ENCODE peak calls at places on chromosomes 12 and 14, in nine cellular contexts. One of them, this sample, is unnamed.

GRCh38 chr14:49405291-49405690 is 180.9 kb downstream of the RPS29 start:
- DNase-seq in psoas muscle: no peak
- DNase-seq in Karpas-422: no peak
- DNase-seq in prostate gland: no peak
- DNase-seq in heart right ventricle: no peak
- DNase-seq in tibial artery: no peak
- DNase-seq in transverse colon: no peak
- DNase-seq in upper lobe of left lung: no peak
- DNase-seq in uterus: no peak
- DNase-seq in this sample: no peak

GRCh38 chr12:25702553-25702952 is 149.5 kb upstream of the LMNTD1 start:
- DNase-seq in psoas muscle: no peak
- DNase-seq in Karpas-422: no peak
- DNase-seq in prostate gland: no peak
- DNase-seq in heart right ventricle: no peak
- DNase-seq in tibial artery: no peak
- DNase-seq in transverse colon: no peak
- DNase-seq in upper lobe of left lung: no peak
- DNase-seq in uterus: no peak
- DNase-seq in this sample: no peak

GRCh38 chr12:124405151-124405550 is 110.3 kb downstream of the RFLNA start:
- DNase-seq in psoas muscle: no peak
- DNase-seq in Karpas-422: no peak
- DNase-seq in prostate gland: no peak
- DNase-seq in heart right ventricle: no peak
- DNase-seq in tibial artery: no peak
- DNase-seq in transverse colon: no peak
- DNase-seq in upper lobe of left lung: no peak
- DNase-seq in uterus: no peak
- DNase-seq in this sample: no peak

GRCh38 chr12:105783983-105784947 is 354.5 kb downstream of the NUAK1 start:
- DNase-seq in psoas muscle: no peak
- DNase-seq in Karpas-422: peak; percentile 46
- DNase-seq in prostate gland: no peak
- DNase-seq in heart right ventricle: no peak
- DNase-seq in tibial artery: no peak
- DNase-seq in transverse colon: no peak
- DNase-seq in upper lobe of left lung: no peak
- DNase-seq in uterus: no peak
- DNase-seq in this sample: no peak

GRCh38 chr14:65840118-65840751 is 427.7 kb downstream of the FUT8 start:
- DNase-seq in psoas muscle: no peak
- DNase-seq in Karpas-422: no peak
- DNase-seq in prostate gland: no peak
- DNase-seq in heart right ventricle: peak; percentile 11
- DNase-seq in tibial artery: no peak
- DNase-seq in transverse colon: no peak
- DNase-seq in upper lobe of left lung: no peak
- DNase-seq in uterus: no peak
- DNase-seq in this sample: no peak

GRCh38 chr12:64747681-64748080 is 11.5 kb downstream of the GNS start:
- DNase-seq in psoas muscle: no peak
- DNase-seq in Karpas-422: no peak
- DNase-seq in prostate gland: no peak
- DNase-seq in heart right ventricle: no peak
- DNase-seq in tibial artery: no peak
- DNase-seq in transverse colon: no peak
- DNase-seq in upper lobe of left lung: no peak
- DNase-seq in uterus: no peak
- DNase-seq in this sample: no peak

GRCh38 chr12:97386133-97386581 is 76.4 kb upstream of the RMST start:
- DNase-seq in psoas muscle: no peak
- DNase-seq in Karpas-422: no peak
- DNase-seq in prostate gland: no peak
- DNase-seq in heart right ventricle: no peak
- DNase-seq in tibial artery: no peak
- DNase-seq in transverse colon: no peak
- DNase-seq in upper lobe of left lung: no peak
- DNase-seq in uterus: no peak
- DNase-seq in this sample: no peak

GRCh38 chr14:23023500-23024152 is 11.1 kb downstream of the PSMB5 start:
- DNase-seq in psoas muscle: no peak
- DNase-seq in Karpas-422: no peak
- DNase-seq in prostate gland: no peak
- DNase-seq in heart right ventricle: no peak
- DNase-seq in tibial artery: no peak
- DNase-seq in transverse colon: no peak
- DNase-seq in upper lobe of left lung: no peak
- DNase-seq in uterus: no peak
- DNase-seq in this sample: no peak

GRCh38 chr14:95910628-95911027 is 34.0 kb downstream of the TUNAR start:
- DNase-seq in psoas muscle: no peak
- DNase-seq in Karpas-422: no peak
- DNase-seq in prostate gland: no peak
- DNase-seq in heart right ventricle: no peak
- DNase-seq in tibial artery: no peak
- DNase-seq in transverse colon: no peak
- DNase-seq in upper lobe of left lung: no peak
- DNase-seq in uterus: no peak
- DNase-seq in this sample: no peak

GRCh38 chr12:123573870-123574269 is 10.5 kb upstream of the TMED2 start:
- DNase-seq in psoas muscle: no peak
- DNase-seq in Karpas-422: no peak
- DNase-seq in prostate gland: no peak
- DNase-seq in heart right ventricle: no peak
- DNase-seq in tibial artery: no peak
- DNase-seq in transverse colon: no peak
- DNase-seq in upper lobe of left lung: no peak
- DNase-seq in uterus: no peak
- DNase-seq in this sample: no peak

GRCh38 chr14:29895591-29896043 is 32.0 kb downstream of the PRKD1 start:
- DNase-seq in psoas muscle: no peak
- DNase-seq in Karpas-422: no peak
- DNase-seq in prostate gland: no peak
- DNase-seq in heart right ventricle: no peak
- DNase-seq in tibial artery: no peak
- DNase-seq in transverse colon: no peak
- DNase-seq in upper lobe of left lung: no peak
- DNase-seq in uterus: no peak
- DNase-seq in this sample: no peak

GRCh38 chr12:57624441-57625220 is 8.4 kb downstream of the B4GALNT1 start:
- DNase-seq in psoas muscle: no peak
- DNase-seq in Karpas-422: no peak
- DNase-seq in prostate gland: no peak
- DNase-seq in heart right ventricle: no peak
- DNase-seq in tibial artery: no peak
- DNase-seq in transverse colon: no peak
- DNase-seq in upper lobe of left lung: no peak
- DNase-seq in uterus: no peak
- DNase-seq in this sample: no peak

GRCh38 chr14:91996951-91997371 is 42.9 kb downstream of the TRIP11 start:
- DNase-seq in psoas muscle: no peak
- DNase-seq in Karpas-422: peak; percentile 94
- DNase-seq in prostate gland: no peak
- DNase-seq in heart right ventricle: no peak
- DNase-seq in tibial artery: no peak
- DNase-seq in transverse colon: no peak
- DNase-seq in upper lobe of left lung: no peak
- DNase-seq in uterus: no peak
- DNase-seq in this sample: peak; percentile 91

GRCh38 chr12:2646341-2646740 is 148.4 kb upstream of the FKBP4 start:
- DNase-seq in psoas muscle: no peak
- DNase-seq in Karpas-422: no peak
- DNase-seq in prostate gland: no peak
- DNase-seq in heart right ventricle: no peak
- DNase-seq in tibial artery: peak; percentile 33
- DNase-seq in transverse colon: peak; percentile 2
- DNase-seq in upper lobe of left lung: no peak
- DNase-seq in uterus: no peak
- DNase-seq in this sample: no peak

GRCh38 chr12:88416155-88416554 is 164.1 kb downstream of the KITLG start:
- DNase-seq in psoas muscle: no peak
- DNase-seq in Karpas-422: no peak
- DNase-seq in prostate gland: no peak
- DNase-seq in heart right ventricle: no peak
- DNase-seq in tibial artery: no peak
- DNase-seq in transverse colon: no peak
- DNase-seq in upper lobe of left lung: no peak
- DNase-seq in uterus: no peak
- DNase-seq in this sample: no peak

GRCh38 chr14:87971010-87971409 is 22.0 kb downstream of the GALC start:
- DNase-seq in psoas muscle: no peak
- DNase-seq in Karpas-422: no peak
- DNase-seq in prostate gland: no peak
- DNase-seq in heart right ventricle: no peak
- DNase-seq in tibial artery: no peak
- DNase-seq in transverse colon: no peak
- DNase-seq in upper lobe of left lung: no peak
- DNase-seq in uterus: no peak
- DNase-seq in this sample: no peak

GRCh38 chr12:20444595-20445170 is 76.3 kb downstream of the PDE3A start:
- DNase-seq in psoas muscle: no peak
- DNase-seq in Karpas-422: no peak
- DNase-seq in prostate gland: no peak
- DNase-seq in heart right ventricle: no peak
- DNase-seq in tibial artery: no peak
- DNase-seq in transverse colon: no peak
- DNase-seq in upper lobe of left lung: no peak
- DNase-seq in uterus: no peak
- DNase-seq in this sample: no peak

GRCh38 chr12:2879853-2880252 is 2.8 kb downstream of the RHNO1 start:
- DNase-seq in psoas muscle: no peak
- DNase-seq in Karpas-422: no peak
- DNase-seq in prostate gland: no peak
- DNase-seq in heart right ventricle: no peak
- DNase-seq in tibial artery: no peak
- DNase-seq in transverse colon: no peak
- DNase-seq in upper lobe of left lung: no peak
- DNase-seq in uterus: no peak
- DNase-seq in this sample: no peak

GRCh38 chr14:96806836-96807235 is 9.7 kb downstream of the VRK1 start:
- DNase-seq in psoas muscle: no peak
- DNase-seq in Karpas-422: no peak
- DNase-seq in prostate gland: no peak
- DNase-seq in heart right ventricle: no peak
- DNase-seq in tibial artery: no peak
- DNase-seq in transverse colon: no peak
- DNase-seq in upper lobe of left lung: no peak
- DNase-seq in uterus: no peak
- DNase-seq in this sample: no peak

GRCh38 chr14:90453401-90453951 is 56.6 kb downstream of the CALM1 start:
- DNase-seq in psoas muscle: no peak
- DNase-seq in Karpas-422: no peak
- DNase-seq in prostate gland: no peak
- DNase-seq in heart right ventricle: peak; percentile 71
- DNase-seq in tibial artery: no peak
- DNase-seq in transverse colon: no peak
- DNase-seq in upper lobe of left lung: peak; percentile 81
- DNase-seq in uterus: no peak
- DNase-seq in this sample: no peak
- H3K4me3 ChIP-seq in psoas muscle: no peak overlapping the region
- H3K4me3 ChIP-seq in Karpas-422: no peak overlapping the region
- H3K4me3 ChIP-seq in prostate gland: no peak overlapping the region
- H3K4me3 ChIP-seq in heart right ventricle: peak overlapping the region; percentile 46
- H3K4me3 ChIP-seq in tibial artery: no peak overlapping the region
- H3K4me3 ChIP-seq in transverse colon: no peak overlapping the region
- H3K4me3 ChIP-seq in upper lobe of left lung: no peak overlapping the region
- H3K4me3 ChIP-seq in uterus: no peak overlapping the region
- H3K4me3 ChIP-seq in this sample: no peak overlapping the region

GRCh38 chr14:51703787-51704186 is 52.1 kb downstream of the FRMD6 start:
- DNase-seq in psoas muscle: no peak
- DNase-seq in Karpas-422: no peak
- DNase-seq in prostate gland: no peak
- DNase-seq in heart right ventricle: no peak
- DNase-seq in tibial artery: no peak
- DNase-seq in transverse colon: no peak
- DNase-seq in upper lobe of left lung: no peak
- DNase-seq in uterus: no peak
- DNase-seq in this sample: no peak
- H3K4me1 ChIP-seq in psoas muscle: no peaks in the 10 kb centered on the region
- H3K4me1 ChIP-seq in Karpas-422: peaks cover 17% of the 10 kb centered on the region
- H3K4me1 ChIP-seq in prostate gland: no peaks in the 10 kb centered on the region
- H3K4me1 ChIP-seq in heart right ventricle: no peaks in the 10 kb centered on the region
- H3K4me1 ChIP-seq in tibial artery: no peaks in the 10 kb centered on the region
- H3K4me1 ChIP-seq in transverse colon: no peaks in the 10 kb centered on the region
- H3K4me1 ChIP-seq in upper lobe of left lung: no peaks in the 10 kb centered on the region
- H3K4me1 ChIP-seq in uterus: peaks cover 8% of the 10 kb centered on the region
- H3K4me1 ChIP-seq in this sample: no peaks in the 10 kb centered on the region

DNA sequence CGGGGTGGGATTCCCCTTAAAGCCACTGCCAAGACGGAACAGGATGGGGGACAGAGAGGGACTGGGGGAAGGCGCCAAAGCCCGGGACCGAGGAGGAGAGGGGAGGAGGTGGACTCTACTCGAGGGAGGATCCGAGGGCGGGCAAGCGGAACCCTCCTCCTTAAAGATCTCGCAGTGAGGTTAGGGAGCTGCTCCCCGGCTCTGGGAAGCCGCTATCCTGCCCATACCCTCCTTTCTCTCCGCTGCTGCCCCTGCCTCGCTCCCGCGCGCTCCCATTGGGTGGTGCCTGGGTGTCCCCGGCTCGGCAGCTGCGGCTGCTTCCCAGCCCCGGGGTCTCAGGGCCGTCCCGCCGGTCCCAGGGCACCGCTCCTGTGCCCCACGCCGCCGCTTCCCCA is 16.4 kb downstream of the KRT18 start:
- DNase-seq in psoas muscle: peak; percentile 29
- DNase-seq in Karpas-422: no peak
- DNase-seq in prostate gland: no peak
- DNase-seq in heart right ventricle: no peak
- DNase-seq in tibial artery: no peak
- DNase-seq in transverse colon: no peak
- DNase-seq in upper lobe of left lung: peak; percentile 76
- DNase-seq in uterus: no peak
- DNase-seq in this sample: peak; percentile 61
- H3K4me3 ChIP-seq in psoas muscle: no peak overlapping the region
- H3K4me3 ChIP-seq in Karpas-422: no peak overlapping the region
- H3K4me3 ChIP-seq in prostate gland: peak overlapping the region; percentile 14
- H3K4me3 ChIP-seq in heart right ventricle: peak overlapping the region; percentile 40
- H3K4me3 ChIP-seq in tibial artery: no peak overlapping the region
- H3K4me3 ChIP-seq in transverse colon: no peak overlapping the region
- H3K4me3 ChIP-seq in upper lobe of left lung: peak overlapping the region; percentile 19
- H3K4me3 ChIP-seq in uterus: peak overlapping the region; percentile 5
- H3K4me3 ChIP-seq in this sample: no peak overlapping the region

DNA sequence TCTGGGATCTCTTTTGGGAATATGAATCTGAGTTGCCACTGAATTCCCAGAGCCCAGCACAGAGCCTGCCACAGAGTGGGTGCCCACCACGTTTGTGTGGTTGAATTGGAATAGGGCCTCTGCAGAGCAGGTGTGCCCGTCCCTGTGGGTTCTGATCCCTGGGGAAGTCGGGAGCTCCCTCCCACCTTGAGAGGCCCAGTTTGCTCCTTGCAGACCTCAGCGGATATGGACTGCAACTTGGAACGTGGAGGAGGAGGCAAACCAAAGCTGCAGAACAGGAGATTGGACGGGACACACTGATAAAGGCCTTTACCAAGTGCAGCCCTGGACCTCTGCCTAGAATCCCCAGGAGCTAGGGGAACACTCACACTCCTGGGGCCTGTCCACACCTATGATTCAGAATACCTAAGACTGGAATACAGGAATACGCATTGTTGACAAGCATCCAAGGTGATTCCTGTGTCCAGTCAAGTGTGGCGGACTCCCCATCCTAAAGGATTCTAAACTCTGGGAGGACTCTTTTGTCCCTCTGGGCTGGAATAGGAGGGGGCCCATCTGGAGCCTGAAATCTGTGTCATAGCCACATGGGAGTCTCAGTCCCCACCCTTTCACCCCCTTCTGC is 2.4 kb downstream of the KRT76 start:
- DNase-seq in psoas muscle: no peak
- DNase-seq in Karpas-422: no peak
- DNase-seq in prostate gland: no peak
- DNase-seq in heart right ventricle: no peak
- DNase-seq in tibial artery: no peak
- DNase-seq in transverse colon: no peak
- DNase-seq in upper lobe of left lung: no peak
- DNase-seq in uterus: no peak
- DNase-seq in this sample: no peak
- H3K4me1 ChIP-seq in psoas muscle: no peaks in the 10 kb centered on the region
- H3K4me1 ChIP-seq in Karpas-422: no peaks in the 10 kb centered on the region
- H3K4me1 ChIP-seq in prostate gland: no peaks in the 10 kb centered on the region
- H3K4me1 ChIP-seq in heart right ventricle: no peaks in the 10 kb centered on the region
- H3K4me1 ChIP-seq in tibial artery: no peaks in the 10 kb centered on the region
- H3K4me1 ChIP-seq in transverse colon: no peaks in the 10 kb centered on the region
- H3K4me1 ChIP-seq in upper lobe of left lung: no peaks in the 10 kb centered on the region
- H3K4me1 ChIP-seq in uterus: no peaks in the 10 kb centered on the region
- H3K4me1 ChIP-seq in this sample: no peaks in the 10 kb centered on the region

This sample was measured in small intestine.